ENCODE peak calls at places on chromosomes 13 and 19, in six cellular contexts. E is caudate nucleus; I is CD8-positive, alpha-beta T cell; Q is lung; O is right cardiac atrium; F is upper lobe of left lung. H is an unnamed sample.

GRCh38 chr19:19094513-19094912 is 30.7 kb downstream of the SLC25A42 start:
- DNase-seq in F (no peak), O (no peak), Q (no peak), I (no peak), E (no peak), H (no peak)

GRCh38 chr19:13135068-13136062 is 14.8 kb downstream of the STX10 start:
- DNase-seq in E (no peak), O (no peak), I (no peak), F (no peak), Q (no peak), H (no peak)

GRCh38 chr13:25881946-25882574 is 169.8 kb downstream of the SHISA2 start:
- DNase-seq in Q (no peak), F (no peak), I (no peak), O (no peak), E (no peak), H (no peak)

GRCh38 chr19:6539514-6539913 is 8.7 kb downstream of the TNFSF9 start:
- DNase-seq in E (no peak), I (no peak), F (no peak), O (no peak), Q (no peak), H (no peak)

GRCh38 chr19:2361259-2362038 is 1.4 kb downstream of the TMPRSS9 start:
- DNase-seq in I (no peak), O (no peak), F (no peak), Q (no peak), E (no peak), H (no peak)

GRCh38 chr13:37136187-37136586 is 30.7 kb upstream of the CSNK1A1L start:
- DNase-seq in F (no peak), I (no peak), E (no peak), O (no peak), Q (no peak), H (no peak)

GRCh38 chr13:59681630-59682311 is 482.0 kb downstream of the DIAPH3 start:
- DNase-seq in I (no peak), E (no peak), F (no peak), Q (no peak), O (no peak), H (no peak)

GRCh38 chr13:79538757-79539156 is 57.8 kb downstream of the NDFIP2 start:
- DNase-seq in E (no peak), I (no peak), O (no peak), Q (no peak), F (no peak), H (no peak)

GRCh38 chr13:35478384-35479222 is 2.1 kb upstream of the MAB21L1 start:
- DNase-seq in Q (no peak), F (peak), O (peak), I (no peak), E (no peak), H (no peak)

GRCh38 chr13:28246891-28247290 is 108.5 kb downstream of the PAN3 start:
- DNase-seq in E (no peak), F (no peak), O (no peak), I (no peak), Q (no peak), H (no peak)

GRCh38 chr19:11405846-11406643 is 13.1 kb downstream of the RGL3 start:
- DNase-seq in O (peak), Q (no peak), E (no peak), I (no peak), F (peak), H (no peak)

GRCh38 chr19:27754700-27755099 is 1458.3 kb downstream of the UQCRFS1 start:
- DNase-seq in F (no peak), I (no peak), Q (no peak), E (no peak), O (no peak), H (no peak)

GRCh38 chr13:23867027-23867491 is 22.1 kb downstream of the MIPEP start:
- DNase-seq in E (no peak), Q (no peak), I (no peak), O (no peak), F (no peak), H (no peak)

GRCh38 chr19:30375651-30376050 is 3.5 kb downstream of the ZNF536 start:
- DNase-seq in E (no peak), Q (no peak), I (no peak), O (no peak), F (no peak), H (no peak)

DNA sequence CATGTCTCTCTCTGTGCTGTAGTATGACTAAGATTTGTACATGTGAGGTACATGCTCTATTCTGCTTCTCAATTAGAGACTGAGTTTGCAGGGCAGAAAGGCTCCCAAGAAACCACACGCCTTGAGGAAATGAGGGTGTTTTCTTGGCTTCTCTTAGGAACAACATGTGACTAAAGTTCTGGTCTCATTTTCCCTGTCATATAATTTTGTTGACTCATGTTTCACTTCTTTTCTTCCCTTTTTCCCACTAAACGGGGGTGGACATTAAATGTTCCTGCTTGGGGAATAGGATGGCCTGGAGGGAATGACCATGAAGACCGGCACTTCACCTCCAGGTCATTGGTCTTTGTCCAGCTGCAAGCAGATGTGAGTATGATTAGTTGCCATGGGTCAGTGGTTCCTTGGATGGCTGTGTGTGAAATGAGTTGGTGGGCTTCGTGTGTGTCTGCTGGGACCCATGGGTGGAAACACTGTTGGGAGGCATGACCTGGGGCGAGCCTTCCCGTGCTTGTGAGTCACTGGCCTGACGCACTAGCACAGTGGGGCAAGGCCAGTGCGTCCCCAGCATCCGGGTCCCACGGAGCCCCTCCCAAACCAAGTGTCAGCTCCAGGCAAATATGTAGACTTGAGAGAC is 56.6 kb downstream of the COL4A1 start:
- DNase-seq in E (no peak), Q (peak), F (peak), I (no peak), O (peak), H (no peak)
- H3K27ac ChIP-seq in E (no peak), Q (peak), F (peak), I (no peak), O (peak), H (no peak)

GRCh38 chr19:7870571-7871279 is 3.5 kb downstream of the PRR36 start:
- DNase-seq in Q (peak), O (peak), F (no peak), E (no peak), I (peak), H (no peak)
- H3K27ac ChIP-seq in Q (peak), O (no peak), F (no peak), E (no peak), I (no peak), H (peak)

GRCh38 chr19:35164418-35164817 is 9.9 kb downstream of the FXYD5 start:
- DNase-seq in O (no peak), I (no peak), E (no peak), Q (no peak), F (no peak), H (no peak)

GRCh38 chr19:35165200-35166058 is 10.9 kb downstream of the FXYD5 start:
- DNase-seq in F (no peak), O (no peak), Q (no peak), E (no peak), I (no peak), H (no peak)

GRCh38 chr19:35167251-35168119 is 12.9 kb downstream of the FXYD5 start:
- DNase-seq in Q (no peak), E (no peak), F (no peak), I (no peak), O (no peak), H (no peak)

GRCh38 chr19:35168261-35168660 is 13.7 kb downstream of the FXYD5 start:
- DNase-seq in E (no peak), Q (no peak), I (no peak), F (no peak), O (no peak), H (no peak)

GRCh38 chr19:35166100-35167063 is 11.8 kb downstream of the FXYD5 start:
- DNase-seq in I (no peak), O (no peak), F (no peak), E (no peak), Q (no peak), H (no peak)
- H3K27ac ChIP-seq in I (no peak), O (no peak), F (no peak), E (no peak), Q (no peak), H (peak)

DNA sequence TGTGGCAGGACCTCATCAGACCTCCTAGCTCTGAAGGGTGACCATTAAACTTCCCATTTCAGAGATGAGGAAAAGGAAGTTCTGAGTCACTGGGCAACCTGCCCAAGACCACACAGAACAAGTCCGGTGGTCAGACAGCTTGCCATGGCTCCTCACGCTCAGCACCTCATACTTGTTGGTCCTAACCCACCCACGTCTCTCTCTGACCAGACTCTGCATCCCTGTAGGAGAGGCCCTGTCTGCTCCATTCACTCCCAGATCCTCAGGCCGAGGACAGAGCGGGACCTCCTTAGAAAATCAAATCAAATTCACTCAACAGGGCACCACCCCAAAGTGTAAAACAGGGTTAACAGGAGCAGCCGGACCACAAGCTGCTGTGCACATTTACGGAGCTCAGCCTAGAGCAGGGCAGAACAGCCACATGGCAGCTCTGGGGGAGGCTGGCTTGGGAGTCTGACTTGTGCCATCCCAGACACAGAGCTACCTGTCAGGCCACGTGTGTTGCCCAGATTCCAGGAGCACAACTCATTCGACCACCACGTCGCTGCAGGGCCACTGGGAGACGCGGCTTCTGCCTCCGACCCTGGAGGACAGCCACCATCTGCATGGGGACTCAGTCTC is 1.7 kb downstream of the MIER2 start:
- DNase-seq in E (no peak), Q (peak), F (no peak), I (no peak), O (peak), H (no peak)
- H3K27ac ChIP-seq in E (no peak), Q (peak), F (peak), I (no peak), O (peak), H (peak)

DNA sequence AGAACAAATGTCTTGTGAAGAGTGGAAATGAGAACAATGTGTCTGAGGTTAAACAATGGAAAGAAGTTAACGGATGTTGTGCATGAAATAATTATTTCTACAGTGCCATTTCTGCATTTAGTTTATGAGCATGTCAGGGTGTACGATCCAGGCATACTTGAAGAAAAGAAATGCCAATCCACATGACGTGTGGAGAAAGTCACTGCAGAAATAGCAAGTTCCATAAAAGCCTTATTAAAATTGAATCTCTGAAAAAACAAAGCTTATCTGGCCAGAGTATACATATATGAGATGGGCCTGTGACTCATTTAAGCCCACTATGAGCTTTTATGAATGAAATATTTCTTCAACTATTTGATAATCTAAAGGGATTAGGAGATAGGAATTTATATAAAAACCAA is 426.1 kb downstream of the EFNB2 start:
- DNase-seq in F (no peak), I (no peak), Q (no peak), O (no peak), E (no peak), H (no peak)
- H3K27ac ChIP-seq in F (no peak), I (no peak), Q (no peak), O (no peak), E (no peak), H (no peak)

DNA sequence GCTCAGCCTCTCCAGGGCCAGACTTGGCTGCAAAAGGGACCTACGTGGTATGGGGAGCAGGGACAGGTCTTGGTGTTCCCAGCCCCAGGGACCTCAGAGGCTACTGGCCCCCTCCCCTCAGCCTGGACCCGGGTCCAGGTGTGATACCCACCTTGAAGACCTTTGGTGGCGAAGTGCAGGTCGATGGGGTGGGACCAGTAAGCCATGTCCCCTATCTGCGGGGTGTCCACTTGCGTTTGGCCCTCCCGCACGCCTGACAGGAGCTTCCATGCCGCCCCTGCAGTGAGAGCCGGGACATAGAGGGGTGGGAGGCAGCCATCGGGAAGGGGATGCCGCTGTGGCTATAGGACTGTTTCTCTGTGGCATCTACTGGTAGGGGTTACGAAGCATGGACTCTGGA is 4.0 kb upstream of the TGFB1 start:
- DNase-seq in Q (no peak), F (peak), E (no peak), I (no peak), O (peak), H (no peak)
- H3K27ac ChIP-seq in Q (no peak), F (no peak), E (no peak), I (no peak), O (no peak), H (no peak)

H was measured in epithelial cell of prostate.